ENCODE peak calls at places on chromosomes 2 and 18, in four cellular contexts. G, J, U and X are unnamed samples.

GRCh38 chr2:101145406-101145805 is 5.8 kb downstream of the TBC1D8 start:
- DNase-seq in G (no peak), J (peak), U (no peak), X (peak)

GRCh38 chr2:86622878-86623548 is 652 bp downstream of the RNF103 start:
- DNase-seq in G (no peak), J (peak), U (peak), X (no peak)

GRCh38 chr2:238861766-238862315 is 14.0 kb downstream of the TWIST2 start:
- DNase-seq in G (no peak), J (no peak), U (no peak), X (no peak)

GRCh38 chr18:58314284-58314683 is 270.3 kb downstream of the NEDD4L start:
- DNase-seq in G (peak), J (peak), U (peak), X (peak)

GRCh38 chr2:113112438-113112837 is 15.0 kb upstream of the IL1RN start:
- DNase-seq in G (no peak), J (no peak), U (no peak), X (no peak)

GRCh38 chr18:13243363-13243762 is 24.8 kb downstream of the LDLRAD4 start:
- DNase-seq in G (no peak), J (no peak), U (no peak), X (no peak)

GRCh38 chr2:234133004-234133403 is 82.5 kb downstream of the SPP2 start:
- DNase-seq in G (no peak), J (peak), U (no peak), X (peak)

GRCh38 chr2:136510244-136510643 is 255.1 kb upstream of the THSD7B start:
- DNase-seq in G (no peak), J (no peak), U (no peak), X (no peak)

GRCh38 chr2:124959582-124959981 is 934.5 kb downstream of the CNTNAP5 start:
- DNase-seq in G (no peak), J (no peak), U (no peak), X (peak)

GRCh38 chr2:100692381-100692780 is 127.6 kb upstream of the NPAS2 start:
- DNase-seq in G (no peak), J (peak), U (no peak), X (no peak)

GRCh38 chr18:23574611-23575308 is 11.5 kb downstream of the NPC1 start:
- DNase-seq in G (no peak), J (no peak), U (peak), X (no peak)

GRCh38 chr18:58391113-58391892 is 237.6 kb downstream of the ALPK2 start:
- DNase-seq in G (no peak), J (no peak), U (no peak), X (no peak)

GRCh38 chr18:24209558-24209957 is 70.7 kb downstream of the CABYR start:
- DNase-seq in G (no peak), J (peak), U (no peak), X (peak)

GRCh38 chr2:104289646-104290565 is 564.0 kb upstream of the POU3F3 start:
- DNase-seq in G (no peak), J (no peak), U (no peak), X (no peak)

GRCh38 chr2:137706786-137707613 is 257.3 kb upstream of the HNMT start:
- DNase-seq in G (no peak), J (no peak), U (no peak), X (peak)

GRCh38 chr2:36174920-36175319 is 180.7 kb upstream of the CRIM1 start:
- DNase-seq in G (no peak), J (no peak), U (no peak), X (no peak)

GRCh38 chr2:72579595-72580180 is 246.1 kb downstream of the EXOC6B start:
- DNase-seq in G (peak), J (peak), U (no peak), X (peak)

GRCh38 chr2:217930783-217931563 is 71.8 kb downstream of the TNS1 start:
- DNase-seq in G (peak), J (no peak), U (no peak), X (no peak)

GRCh38 chr2:1744446-1745170 is at the start of gene PXDN:
- DNase-seq in G (peak), J (no peak), U (no peak), X (peak)

GRCh38 chr2:24050041-24050655 is 607 bp downstream of the FKBP1B start:
- DNase-seq in G (no peak), J (no peak), U (peak), X (peak)

GRCh38 chr2:132740081-132740480 is 70.1 kb upstream of the LYPD1 start:
- DNase-seq in G (peak), J (no peak), U (no peak), X (no peak)

GRCh38 chr2:70901235-70902066 is 34.2 kb upstream of the ATP6V1B1 start:
- DNase-seq in G (peak), J (no peak), U (peak), X (peak)

GRCh38 chr2:145407-145806 is 99.1 kb upstream of the FAM110C start:
- DNase-seq in G (no peak), J (no peak), U (no peak), X (no peak)

GRCh38 chr2:120709608-120710041 is 26.0 kb upstream of the GLI2 start:
- DNase-seq in G (no peak), J (no peak), U (no peak), X (no peak)

GRCh38 chr2:192162392-192163042 is 32.2 kb downstream of the TMEFF2 start:
- DNase-seq in G (peak), J (peak), U (peak), X (peak)

GRCh38 chr2:119409506-119409905 is 22.1 kb upstream of the TMEM37 start:
- DNase-seq in G (no peak), J (no peak), U (no peak), X (no peak)